ENCODE peak calls at places on chromosomes 7 and 10, in nine cellular contexts. One of them, this sample, is unnamed.

GRCh38 chr7:37732253-37732652 is 48.7 kb downstream of the GPR141 start:
- DNase-seq in AG08396: no peak
- DNase-seq in EH: no peak
- DNase-seq in A549: peak; percentile 48
- DNase-seq in CD4-positive, CD25-positive, alpha-beta regulatory T cell: peak; percentile 33
- DNase-seq in heart right ventricle: peak; percentile 18
- DNase-seq in Peyer's patch: peak; percentile 53
- DNase-seq in ascending aorta: no peak
- DNase-seq in hepatocyte: peak; percentile 66
- DNase-seq in this sample: no peak

GRCh38 chr7:90111-91063 is 102.0 kb upstream of the FAM20C start:
- DNase-seq in AG08396: no peak
- DNase-seq in EH: peak; percentile 75
- DNase-seq in A549: no peak
- DNase-seq in CD4-positive, CD25-positive, alpha-beta regulatory T cell: peak; percentile 40
- DNase-seq in heart right ventricle: no peak
- DNase-seq in Peyer's patch: no peak
- DNase-seq in ascending aorta: no peak
- DNase-seq in hepatocyte: peak; percentile 81
- DNase-seq in this sample: peak; percentile 41

GRCh38 chr10:101725296-101725695 is 30.3 kb upstream of the FBXW4 start:
- DNase-seq in AG08396: no peak
- DNase-seq in EH: no peak
- DNase-seq in A549: no peak
- DNase-seq in CD4-positive, CD25-positive, alpha-beta regulatory T cell: no peak
- DNase-seq in heart right ventricle: no peak
- DNase-seq in Peyer's patch: no peak
- DNase-seq in ascending aorta: no peak
- DNase-seq in hepatocyte: no peak
- DNase-seq in this sample: no peak

GRCh38 chr7:22663721-22664120 is 63.3 kb upstream of the IL6 start:
- DNase-seq in AG08396: no peak
- DNase-seq in EH: peak; percentile 58
- DNase-seq in A549: no peak
- DNase-seq in CD4-positive, CD25-positive, alpha-beta regulatory T cell: no peak
- DNase-seq in heart right ventricle: no peak
- DNase-seq in Peyer's patch: no peak
- DNase-seq in ascending aorta: no peak
- DNase-seq in hepatocyte: no peak
- DNase-seq in this sample: no peak

GRCh38 chr10:88027570-88027969 is 164.1 kb downstream of the PTEN start:
- DNase-seq in AG08396: no peak
- DNase-seq in EH: no peak
- DNase-seq in A549: no peak
- DNase-seq in CD4-positive, CD25-positive, alpha-beta regulatory T cell: no peak
- DNase-seq in heart right ventricle: no peak
- DNase-seq in Peyer's patch: peak; percentile 55
- DNase-seq in ascending aorta: peak; percentile 15
- DNase-seq in hepatocyte: no peak
- DNase-seq in this sample: no peak

GRCh38 chr7:16086743-16087142 is 334.6 kb downstream of the CRPPA start:
- DNase-seq in AG08396: no peak
- DNase-seq in EH: no peak
- DNase-seq in A549: no peak
- DNase-seq in CD4-positive, CD25-positive, alpha-beta regulatory T cell: no peak
- DNase-seq in heart right ventricle: no peak
- DNase-seq in Peyer's patch: no peak
- DNase-seq in ascending aorta: no peak
- DNase-seq in hepatocyte: no peak
- DNase-seq in this sample: no peak

GRCh38 chr10:93076871-93077270 is 3.2 kb downstream of the CYP26A1 start:
- DNase-seq in AG08396: no peak
- DNase-seq in EH: peak; percentile 77
- DNase-seq in A549: no peak
- DNase-seq in CD4-positive, CD25-positive, alpha-beta regulatory T cell: no peak
- DNase-seq in heart right ventricle: no peak
- DNase-seq in Peyer's patch: no peak
- DNase-seq in ascending aorta: no peak
- DNase-seq in hepatocyte: no peak
- DNase-seq in this sample: no peak

GRCh38 chr7:88132725-88133124 is 87.1 kb downstream of the SRI start:
- DNase-seq in AG08396: no peak
- DNase-seq in EH: no peak
- DNase-seq in A549: no peak
- DNase-seq in CD4-positive, CD25-positive, alpha-beta regulatory T cell: no peak
- DNase-seq in heart right ventricle: no peak
- DNase-seq in Peyer's patch: no peak
- DNase-seq in ascending aorta: no peak
- DNase-seq in hepatocyte: no peak
- DNase-seq in this sample: no peak

GRCh38 chr7:42735081-42735480 is 176.8 kb downstream of the C7orf25 start:
- DNase-seq in AG08396: no peak
- DNase-seq in EH: peak; percentile 2
- DNase-seq in A549: no peak
- DNase-seq in CD4-positive, CD25-positive, alpha-beta regulatory T cell: no peak
- DNase-seq in heart right ventricle: no peak
- DNase-seq in Peyer's patch: no peak
- DNase-seq in ascending aorta: no peak
- DNase-seq in hepatocyte: no peak
- DNase-seq in this sample: no peak

GRCh38 chr10:63829020-63829419 is 307.8 kb downstream of the REEP3 start:
- DNase-seq in AG08396: no peak
- DNase-seq in EH: no peak
- DNase-seq in A549: peak; percentile 2
- DNase-seq in CD4-positive, CD25-positive, alpha-beta regulatory T cell: no peak
- DNase-seq in heart right ventricle: no peak
- DNase-seq in Peyer's patch: no peak
- DNase-seq in ascending aorta: no peak
- DNase-seq in hepatocyte: no peak
- DNase-seq in this sample: no peak

GRCh38 chr10:30387646-30388243 is 38.7 kb upstream of the MTPAP start:
- DNase-seq in AG08396: peak; percentile 40
- DNase-seq in EH: peak; percentile 39
- DNase-seq in A549: peak; percentile 21
- DNase-seq in CD4-positive, CD25-positive, alpha-beta regulatory T cell: no peak
- DNase-seq in heart right ventricle: no peak
- DNase-seq in Peyer's patch: no peak
- DNase-seq in ascending aorta: no peak
- DNase-seq in hepatocyte: no peak
- DNase-seq in this sample: no peak

This sample was measured in hepatic stellate cell.